ENCODE peak calls at places on chromosomes 12 and 14, in seven cellular contexts. A, C, U, G, T, M and D are unnamed samples.
A peak's percentile ranks its signal among the peaks of the same experiment; 100 is the strongest.

GRCh38 chr14:35385042-35385839 is 19.3 kb downstream of the NFKBIA start:
- DNase-seq in A (peak; percentile 75), M (no peak), U (no peak), G (peak; percentile 89), C (peak; percentile 85), T (peak; percentile 95), D (no peak)

GRCh38 chr14:56273151-56273550 is 154.9 kb downstream of the PELI2 start:
- DNase-seq in T (peak; percentile 70), G (no peak), A (no peak), U (no peak), C (peak; percentile 33), M (no peak), D (no peak)

GRCh38 chr14:75221797-75222196 is 45.4 kb upstream of the TMED10 start:
- DNase-seq in U (no peak), T (no peak), A (no peak), C (no peak), G (no peak), M (no peak), D (no peak)

GRCh38 chr12:22101749-22102243 is 55.8 kb downstream of the CMAS start:
- DNase-seq in U (no peak), M (no peak), G (no peak), T (no peak), C (peak; percentile 42), A (peak; percentile 10), D (no peak)

GRCh38 chr12:27367078-27367477 is 34.4 kb downstream of the BMAL2 start:
- DNase-seq in G (no peak), A (no peak), T (no peak), U (no peak), C (no peak), M (no peak), D (no peak)

GRCh38 chr14:101862177-101862576 is 100.7 kb downstream of the PPP2R5C start:
- DNase-seq in C (no peak), G (no peak), A (no peak), T (no peak), M (no peak), U (no peak), D (no peak)

GRCh38 chr14:54877015-54877702 is 25.5 kb downstream of the GCH1 start:
- DNase-seq in A (no peak), T (no peak), G (no peak), C (no peak), M (no peak), U (no peak), D (no peak)

GRCh38 chr12:43015090-43015737 is 425.7 kb upstream of the PRICKLE1 start:
- DNase-seq in A (no peak), C (no peak), G (no peak), U (no peak), M (no peak), T (no peak), D (no peak)

GRCh38 chr12:62192486-62193250 is 67.5 kb upstream of the USP15 start:
- DNase-seq in C (peak; percentile 18), A (peak; percentile 20), G (peak; percentile 32), M (peak; percentile 48), T (no peak), U (peak; percentile 62), D (peak; percentile 45)

GRCh38 chr12:67651380-67651695 is 2.8 kb downstream of the DYRK2 start:
- DNase-seq in T (no peak), U (no peak), M (no peak), C (no peak), G (no peak), A (peak; percentile 30), D (no peak)

GRCh38 chr12:68119250-68119649 is 40.3 kb downstream of the IFNG start:
- DNase-seq in G (no peak), C (no peak), T (no peak), U (no peak), M (no peak), A (no peak), D (no peak)

GRCh38 chr12:6604254-6605029 is 2.7 kb downstream of the CHD4 start:
- DNase-seq in G (no peak), M (no peak), C (no peak), T (no peak), A (peak; percentile 35), U (no peak), D (no peak)

GRCh38 chr12:122944588-122944987 is 21.7 kb downstream of the ABCB9 start:
- DNase-seq in U (no peak), M (no peak), T (peak; percentile 88), C (no peak), G (no peak), A (peak; percentile 36), D (no peak)

GRCh38 chr14:79502751-79503148 is 708.6 kb downstream of the DIO2 start:
- DNase-seq in G (no peak), U (no peak), M (no peak), A (no peak), C (no peak), T (no peak), D (no peak)

GRCh38 chr12:67692135-67692534 is 43.6 kb downstream of the DYRK2 start:
- DNase-seq in T (no peak), C (no peak), A (no peak), M (no peak), U (no peak), G (no peak), D (no peak)

GRCh38 chr14:81236138-81236537 is 15.4 kb upstream of the GTF2A1 start:
- DNase-seq in M (no peak), C (no peak), A (no peak), T (no peak), U (no peak), G (no peak), D (no peak)

GRCh38 chr12:32002848-32003493 is 43.8 kb downstream of the RESF1 start:
- DNase-seq in G (no peak), U (no peak), A (no peak), C (no peak), M (no peak), T (no peak), D (no peak)

GRCh38 chr14:71651228-71651627 is 281.0 kb upstream of the RGS6 start:
- DNase-seq in T (no peak), C (no peak), M (no peak), G (no peak), A (no peak), U (no peak), D (no peak)

GRCh38 chr14:101025656-101026055 is 122.1 kb upstream of the RTL1 start:
- DNase-seq in A (no peak), U (no peak), G (peak; percentile 6), C (no peak), T (peak; percentile 35), M (no peak), D (no peak)

GRCh38 chr12:120849765-120850164 is 54.4 kb downstream of the SPPL3 start:
- DNase-seq in T (no peak), A (no peak), G (peak; percentile 25), U (no peak), M (no peak), C (no peak), D (no peak)

GRCh38 chr12:67704071-67704470 is 55.5 kb downstream of the DYRK2 start:
- DNase-seq in M (no peak), T (no peak), U (no peak), A (no peak), G (no peak), C (no peak), D (no peak)

GRCh38 chr14:89723930-89724915 is 230.3 kb downstream of the EFCAB11 start:
- DNase-seq in U (no peak), G (no peak), M (no peak), C (no peak), A (no peak), T (no peak), D (no peak)
- TF ChIP-seq CTCF in U (no peak), G (no peak), M (no peak), C (no peak), A (no peak), T (no peak), D (no peak)

DNA sequence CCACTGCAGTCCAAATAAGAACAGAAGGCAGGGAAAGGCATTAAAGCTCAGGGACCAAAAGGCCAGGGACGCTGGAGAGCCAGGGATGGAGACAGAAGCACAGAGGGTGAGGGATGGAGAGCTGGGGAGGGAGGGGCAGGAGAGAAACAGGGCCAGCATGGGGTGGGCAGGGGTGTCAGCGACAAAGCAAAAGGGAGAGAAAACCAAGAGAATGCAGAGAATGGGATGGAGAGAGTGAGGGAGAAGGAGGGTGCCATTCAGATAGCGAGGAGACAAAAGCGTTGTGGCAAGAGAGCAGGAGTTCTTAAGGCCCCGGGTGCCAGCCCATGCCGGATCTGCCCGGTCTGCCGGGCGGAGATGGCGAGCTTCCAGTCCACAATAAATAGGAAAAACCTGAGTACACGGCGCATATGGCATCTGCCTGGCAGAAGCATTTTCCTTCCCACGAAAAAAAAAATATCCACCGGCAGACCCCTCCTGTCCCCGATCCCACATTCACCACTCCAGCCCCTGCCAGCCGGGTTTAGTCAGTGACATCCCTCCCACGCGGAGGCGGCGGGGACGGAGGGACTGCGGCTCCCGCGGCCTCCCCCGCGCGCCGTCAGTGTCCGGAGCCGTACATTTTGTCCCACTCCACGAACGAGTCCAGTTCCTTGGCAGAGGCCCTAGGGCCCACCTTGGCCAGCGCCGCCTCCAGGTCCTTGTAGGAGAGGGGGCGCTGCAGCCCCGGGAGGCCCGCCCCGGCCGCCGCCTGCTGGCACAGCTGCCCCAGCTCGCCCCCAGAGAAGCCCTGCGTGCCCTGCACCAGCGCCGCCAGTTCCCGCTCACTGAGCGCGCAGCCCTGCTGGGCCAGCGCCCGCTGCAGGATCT is 28.4 kb downstream of the FIGNL2 start:
- DNase-seq in G (peak; percentile 26), A (peak; percentile 19), C (peak; percentile 42), U (no peak), T (peak; percentile 80), M (no peak), D (no peak)
- TF ChIP-seq CTCF in G (no peak), A (no peak), C (no peak), U (no peak), T (no peak), M (no peak), D (peak; percentile 22)

DNA sequence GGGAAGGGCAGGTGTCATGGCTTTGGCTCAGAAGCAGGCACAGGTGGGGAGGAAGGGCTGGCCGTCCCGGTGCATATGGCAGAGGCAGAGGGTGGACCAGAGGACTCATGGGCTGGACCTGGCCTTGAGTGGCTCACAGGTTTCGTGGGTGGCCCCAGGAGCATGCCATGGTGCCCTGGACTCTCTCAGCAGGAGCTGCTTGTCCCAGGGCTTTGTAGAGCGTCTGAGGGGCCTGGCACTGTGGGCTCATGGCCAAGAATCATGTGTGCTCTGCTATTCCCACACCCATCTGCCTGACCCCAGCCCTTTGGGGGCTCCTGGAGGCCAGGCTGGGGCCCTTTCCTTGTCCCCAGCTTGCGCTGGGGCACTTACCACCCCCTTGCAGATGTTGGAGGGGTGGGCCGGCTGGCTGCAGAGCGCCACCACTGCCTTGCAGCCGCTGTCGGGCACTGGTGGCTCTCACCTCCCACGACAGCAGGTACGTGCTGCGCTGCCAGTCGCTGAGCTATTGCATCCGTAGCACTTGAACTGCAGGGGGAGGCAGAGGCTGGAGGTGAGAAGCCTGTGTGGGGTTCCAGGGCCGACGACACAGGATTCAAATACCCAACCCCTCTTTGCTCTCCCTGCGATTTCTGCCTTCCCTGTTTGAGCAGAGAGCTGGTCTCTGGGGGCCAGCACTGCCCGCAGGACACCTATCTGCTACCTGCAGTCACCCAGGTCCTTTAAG is 187.4 kb upstream of the PRMT8 start:
- DNase-seq in U (peak; percentile 74), A (no peak), T (no peak), M (peak; percentile 46), C (no peak), G (no peak), D (peak; percentile 65)
- TF ChIP-seq CTCF in U (peak; percentile 26), A (no peak), T (no peak), M (no peak), C (no peak), G (no peak), D (no peak)

DNA sequence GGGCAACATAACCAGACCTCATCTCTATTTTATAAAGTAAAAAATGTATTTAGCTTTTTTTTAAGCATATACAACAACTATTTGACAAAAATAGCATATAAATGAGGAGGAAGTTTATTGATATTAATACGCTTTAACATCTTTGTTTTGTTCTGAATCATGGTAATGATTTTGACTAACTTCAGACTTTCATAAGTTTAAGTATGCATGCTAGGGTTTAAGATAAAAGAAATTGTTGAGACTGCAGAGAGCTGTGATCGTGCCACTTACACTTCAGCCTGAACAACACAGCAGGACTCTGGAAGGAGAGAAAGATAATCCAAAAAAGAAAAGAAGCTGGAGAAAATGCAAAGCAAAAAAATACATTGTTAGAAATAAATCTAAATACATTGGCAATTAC is 87.9 kb upstream of the AEBP2 start:
- DNase-seq in C (no peak), U (no peak), T (no peak), M (no peak), G (no peak), A (no peak), D (no peak)
- TF ChIP-seq CTCF in C (no peak), U (no peak), T (no peak), M (no peak), G (no peak), A (no peak), D (no peak)